ENCODE peak calls at places on chromosome 12, in five cellular contexts. V, E, G, I and A are unnamed samples.

GRCh38 chr12:26749781-26750180 is 83.2 kb downstream of the ITPR2 start:
- DNase-seq in G (no peak), V (no peak), E (no peak), I (no peak), A (no peak)

GRCh38 chr12:112148031-112148513 is 22.7 kb downstream of the TRAFD1 start:
- DNase-seq in E (no peak), V (peak; percentile 79), G (no peak), I (no peak), A (no peak)

GRCh38 chr12:131641315-131641714 is 69.6 kb upstream of the SFSWAP start:
- DNase-seq in V (no peak), I (no peak), G (no peak), E (no peak), A (no peak)

GRCh38 chr12:2108975-2109671 is 56.3 kb downstream of the CACNA1C start:
- DNase-seq in I (no peak), E (no peak), G (no peak), V (no peak), A (no peak)

GRCh38 chr12:89080797-89081470 is 271.4 kb downstream of the DUSP6 start:
- DNase-seq in E (no peak), I (no peak), V (peak; percentile 19), G (no peak), A (no peak)

GRCh38 chr12:52271157-52271556 is 3.3 kb upstream of the KRT86 start:
- DNase-seq in V (no peak), I (no peak), E (no peak), G (no peak), A (no peak)

GRCh38 chr12:1922985-1923384 is 4.5 kb upstream of the CACNA2D4 start:
- DNase-seq in E (no peak), I (no peak), G (no peak), V (no peak), A (no peak)

GRCh38 chr12:39931231-39931630 is 174.7 kb downstream of the SLC2A13 start:
- DNase-seq in E (no peak), I (no peak), V (no peak), G (no peak), A (no peak)

GRCh38 chr12:31362115-31362758 is 36.3 kb upstream of the SINHCAF start:
- DNase-seq in V (no peak), E (no peak), I (no peak), G (no peak), A (no peak)

GRCh38 chr12:67526129-67526528 is 122.4 kb upstream of the DYRK2 start:
- DNase-seq in G (no peak), E (no peak), I (no peak), V (no peak), A (no peak)

GRCh38 chr12:182381-182883 is 31.5 kb downstream of the SLC6A12 start:
- DNase-seq in V (peak; percentile 83), I (no peak), E (no peak), G (no peak), A (no peak)

GRCh38 chr12:43795716-43796282 is 10.3 kb downstream of the TWF1 start:
- DNase-seq in E (no peak), V (no peak), G (no peak), I (no peak), A (no peak)

GRCh38 chr12:108237272-108237671 is 101.8 kb downstream of the CMKLR1 start:
- DNase-seq in E (peak; percentile 40), I (no peak), G (no peak), V (no peak), A (no peak)

GRCh38 chr12:116427200-116427932 is 131.8 kb upstream of the MAP1LC3B2 start:
- DNase-seq in I (no peak), V (peak; percentile 37), E (peak; percentile 27), G (no peak), A (no peak)

GRCh38 chr12:104010121-104010520 is 39.9 kb downstream of the GLT8D2 start:
- DNase-seq in V (peak; percentile 47), E (no peak), G (no peak), I (no peak), A (no peak)

GRCh38 chr12:104012331-104012730 is 37.7 kb downstream of the GLT8D2 start:
- DNase-seq in E (no peak), V (peak; percentile 8), G (no peak), I (no peak), A (no peak)

GRCh38 chr12:104010800-104011199 is 39.2 kb downstream of the GLT8D2 start:
- DNase-seq in E (no peak), G (no peak), V (no peak), I (no peak), A (no peak)

GRCh38 chr12:104006929-104007328 is 41.3 kb downstream of the TDG start:
- DNase-seq in E (no peak), I (no peak), G (no peak), V (peak; percentile 86), A (no peak)

GRCh38 chr12:104011265-104011664 is 38.7 kb downstream of the GLT8D2 start:
- DNase-seq in E (peak; percentile 16), V (peak; percentile 95), I (no peak), G (no peak), A (no peak)
- TF ChIP-seq CTCF in E (no peak), V (no peak), I (no peak), G (no peak), A (no peak)

DNA sequence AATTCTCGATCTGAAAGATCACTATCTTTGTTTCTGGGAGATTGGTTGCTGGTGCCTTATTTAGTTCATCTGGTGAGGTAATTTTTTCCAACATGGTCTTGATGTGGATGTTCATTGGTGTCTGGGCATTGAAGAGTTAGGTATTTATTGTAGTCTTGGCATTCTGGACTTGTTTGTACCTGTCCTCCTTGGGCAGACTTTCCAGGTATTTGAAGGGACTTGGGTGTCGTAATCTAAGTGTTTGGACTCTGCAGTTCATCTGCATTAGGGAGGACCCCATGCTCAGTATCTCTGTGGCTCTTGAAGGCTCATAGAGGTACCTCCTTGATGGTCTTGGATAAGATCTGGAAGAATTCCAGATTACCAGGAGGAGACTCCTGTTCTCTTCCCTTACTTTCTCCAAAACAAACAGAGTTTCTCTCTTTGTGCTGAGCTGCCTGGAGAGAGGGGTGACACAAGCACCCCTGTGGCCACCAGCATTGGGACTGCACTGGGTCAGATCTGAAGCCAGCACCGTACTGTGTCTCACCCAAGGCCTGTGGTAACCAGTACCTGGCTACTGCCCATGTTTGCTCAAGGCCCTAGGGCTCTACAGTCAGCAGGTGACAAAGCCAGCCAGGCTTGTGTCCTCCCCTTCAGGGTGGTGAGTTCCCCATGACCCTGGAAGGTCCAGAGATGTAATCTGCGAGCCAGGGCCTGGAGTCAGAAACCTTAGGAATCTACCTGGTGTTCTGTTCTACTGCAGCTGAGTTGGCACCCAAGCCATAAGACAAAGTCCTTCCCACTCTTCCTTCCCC is 5.3 kb downstream of the A2ML1 start:
- DNase-seq in V (no peak), G (no peak), E (no peak), I (no peak), A (no peak)
- H3K9ac ChIP-seq in V (no peak overlapping the region), G (no peak overlapping the region), E (no peak overlapping the region), I (no peak overlapping the region), A (no peak overlapping the region)

DNA sequence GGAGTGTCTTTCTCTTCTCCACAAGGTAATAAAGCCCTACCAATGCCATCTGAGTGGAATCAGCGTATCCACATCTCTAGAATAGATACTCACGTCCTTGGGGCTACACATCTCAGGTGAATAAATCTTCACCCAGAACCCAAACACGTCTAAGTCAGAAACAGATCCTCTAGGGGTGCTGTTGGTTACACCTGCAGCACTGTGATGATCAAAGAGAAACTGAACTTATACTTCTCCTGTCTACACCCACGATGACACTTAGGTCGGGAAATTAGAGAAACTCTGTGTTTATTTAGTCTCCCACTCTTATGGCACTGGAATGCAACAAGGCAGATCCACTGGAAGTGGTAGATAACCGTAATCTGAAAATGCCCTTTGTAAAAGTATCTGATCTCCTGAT is 46.2 kb downstream of the WIF1 start:
- DNase-seq in V (no peak), G (no peak), E (peak; percentile 27), I (no peak), A (no peak)
- TF ChIP-seq CTCF in V (no peak), G (peak; percentile 22), E (peak; percentile 56), I (no peak), A (peak; percentile 28)

GRCh38 chr12:106097011-106097410 is 41.7 kb downstream of the NUAK1 start:
- DNase-seq in V (peak; percentile 65), I (no peak), E (no peak), G (no peak), A (no peak)

GRCh38 chr12:106093246-106093645 is 45.5 kb downstream of the NUAK1 start:
- DNase-seq in G (no peak), I (no peak), E (no peak), V (no peak), A (no peak)

GRCh38 chr12:106098691-106099200 is 40.0 kb downstream of the NUAK1 start:
- DNase-seq in G (no peak), E (no peak), V (no peak), I (no peak), A (no peak)

GRCh38 chr12:106094304-106094703 is 44.5 kb downstream of the NUAK1 start:
- DNase-seq in E (no peak), V (peak; percentile 56), I (no peak), G (no peak), A (no peak)

GRCh38 chr12:106096376-106096775 is 42.4 kb downstream of the NUAK1 start:
- DNase-seq in V (peak; percentile 86), G (no peak), E (no peak), I (no peak), A (no peak)
- H3K9ac ChIP-seq in V (no peak overlapping the region), G (no peak overlapping the region), E (no peak overlapping the region), I (no peak overlapping the region), A (no peak overlapping the region)

DNA sequence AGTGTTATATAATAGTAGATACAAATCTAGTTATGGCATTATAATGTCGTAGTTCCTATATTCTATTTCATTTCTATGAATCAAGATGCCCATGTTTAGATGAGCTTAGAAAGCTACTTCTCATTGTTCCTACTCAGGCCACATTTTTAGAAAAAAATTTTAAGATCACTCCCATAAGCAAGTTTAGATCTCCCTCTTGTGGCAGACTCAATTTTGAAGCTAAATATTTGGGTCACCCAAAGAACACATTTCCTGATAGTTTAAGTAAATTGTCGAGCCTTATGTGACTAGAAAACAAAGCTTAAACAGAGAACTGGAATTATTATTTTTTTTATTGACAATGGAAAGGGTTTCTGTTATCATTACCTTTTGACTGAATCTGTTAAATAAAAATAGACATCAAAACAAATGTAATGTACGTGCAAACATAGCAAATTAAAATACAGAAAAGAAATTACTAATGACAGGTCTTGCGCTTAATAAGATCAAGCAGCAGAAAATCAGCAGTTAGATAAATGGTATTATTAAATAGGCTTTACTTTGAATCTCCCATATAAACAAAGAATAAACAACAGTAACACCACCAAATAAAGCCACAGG is 180.2 kb downstream of the ACSS3 start:
- DNase-seq in E (peak; percentile 28), V (peak; percentile 47), I (peak; percentile 10), G (no peak), A (no peak)
- TF ChIP-seq CTCF in E (peak; percentile 72), V (peak; percentile 54), I (peak; percentile 69), G (no peak), A (peak; percentile 16)

GRCh38 chr12:70074510-70074909 is 168.7 kb upstream of the CNOT2 start:
- DNase-seq in I (no peak), G (no peak), V (no peak), E (no peak), A (no peak)
- H3K9ac ChIP-seq in I (no peak overlapping the region), G (no peak overlapping the region), V (no peak overlapping the region), E (no peak overlapping the region), A (no peak overlapping the region)